ENCODE peak calls at places on chromosomes 3 and 15, in eight cellular contexts. One of them, this sample, is unnamed.

GRCh38 chr3:152365766-152366593 is 97.3 kb downstream of the MBNL1 start:
- DNase-seq in MCF 10A: peak
- DNase-seq in upper lobe of right lung: no peak
- DNase-seq in stomach: no peak
- DNase-seq in HL-60: no peak
- DNase-seq in memory B cell: no peak
- DNase-seq in left colon: no peak
- DNase-seq in GM23248: peak
- DNase-seq in this sample: no peak

GRCh38 chr15:44194397-44195150 is 497 bp downstream of the FRMD5 start:
- DNase-seq in MCF 10A: peak
- DNase-seq in upper lobe of right lung: peak
- DNase-seq in stomach: peak
- DNase-seq in HL-60: no peak
- DNase-seq in memory B cell: peak
- DNase-seq in left colon: peak
- DNase-seq in GM23248: peak
- DNase-seq in this sample: no peak

GRCh38 chr3:12831582-12831866 is 9.8 kb downstream of the RPL32 start:
- DNase-seq in MCF 10A: peak
- DNase-seq in upper lobe of right lung: no peak
- DNase-seq in stomach: no peak
- DNase-seq in HL-60: no peak
- DNase-seq in memory B cell: no peak
- DNase-seq in left colon: no peak
- DNase-seq in GM23248: no peak
- DNase-seq in this sample: no peak

GRCh38 chr3:137687181-137687880 is 76.8 kb upstream of the SOX14 start:
- DNase-seq in MCF 10A: peak
- DNase-seq in upper lobe of right lung: no peak
- DNase-seq in stomach: no peak
- DNase-seq in HL-60: no peak
- DNase-seq in memory B cell: no peak
- DNase-seq in left colon: no peak
- DNase-seq in GM23248: no peak
- DNase-seq in this sample: no peak

GRCh38 chr3:43876648-43877047 is 185.9 kb downstream of the ABHD5 start:
- DNase-seq in MCF 10A: no peak
- DNase-seq in upper lobe of right lung: no peak
- DNase-seq in stomach: no peak
- DNase-seq in HL-60: no peak
- DNase-seq in memory B cell: no peak
- DNase-seq in left colon: no peak
- DNase-seq in GM23248: no peak
- DNase-seq in this sample: no peak

GRCh38 chr3:85821130-85821756 is 862.5 kb downstream of the CADM2 start:
- DNase-seq in MCF 10A: peak
- DNase-seq in upper lobe of right lung: no peak
- DNase-seq in stomach: peak
- DNase-seq in HL-60: peak
- DNase-seq in memory B cell: no peak
- DNase-seq in left colon: peak
- DNase-seq in GM23248: peak
- DNase-seq in this sample: no peak

GRCh38 chr3:128080323-128080898 is 28.2 kb downstream of the SEC61A1 start:
- DNase-seq in MCF 10A: peak
- DNase-seq in upper lobe of right lung: no peak
- DNase-seq in stomach: no peak
- DNase-seq in HL-60: no peak
- DNase-seq in memory B cell: no peak
- DNase-seq in left colon: no peak
- DNase-seq in GM23248: peak
- DNase-seq in this sample: no peak

GRCh38 chr3:76638006-76638405 is 401.9 kb upstream of the ROBO2 start:
- DNase-seq in MCF 10A: no peak
- DNase-seq in upper lobe of right lung: no peak
- DNase-seq in stomach: no peak
- DNase-seq in HL-60: no peak
- DNase-seq in memory B cell: no peak
- DNase-seq in left colon: no peak
- DNase-seq in GM23248: peak
- DNase-seq in this sample: no peak

GRCh38 chr3:72229952-72230351 is 445.0 kb upstream of the PROK2 start:
- DNase-seq in MCF 10A: no peak
- DNase-seq in upper lobe of right lung: no peak
- DNase-seq in stomach: peak
- DNase-seq in HL-60: no peak
- DNase-seq in memory B cell: no peak
- DNase-seq in left colon: no peak
- DNase-seq in GM23248: no peak
- DNase-seq in this sample: no peak

GRCh38 chr15:36863551-36863950 is 236.8 kb downstream of the MEIS2 start:
- DNase-seq in MCF 10A: no peak
- DNase-seq in upper lobe of right lung: no peak
- DNase-seq in stomach: no peak
- DNase-seq in HL-60: no peak
- DNase-seq in memory B cell: no peak
- DNase-seq in left colon: no peak
- DNase-seq in GM23248: no peak
- DNase-seq in this sample: no peak

GRCh38 chr3:170278632-170279031 is 56.4 kb downstream of the PRKCI start:
- DNase-seq in MCF 10A: no peak
- DNase-seq in upper lobe of right lung: no peak
- DNase-seq in stomach: no peak
- DNase-seq in HL-60: peak
- DNase-seq in memory B cell: no peak
- DNase-seq in left colon: peak
- DNase-seq in GM23248: no peak
- DNase-seq in this sample: no peak

GRCh38 chr3:103025880-103026279 is 591.1 kb downstream of the ZPLD1 start:
- DNase-seq in MCF 10A: no peak
- DNase-seq in upper lobe of right lung: no peak
- DNase-seq in stomach: no peak
- DNase-seq in HL-60: no peak
- DNase-seq in memory B cell: no peak
- DNase-seq in left colon: no peak
- DNase-seq in GM23248: no peak
- DNase-seq in this sample: no peak

GRCh38 chr15:68277605-68278344 is at the start of gene FEM1B:
- DNase-seq in MCF 10A: peak
- DNase-seq in upper lobe of right lung: peak
- DNase-seq in stomach: peak
- DNase-seq in HL-60: peak
- DNase-seq in memory B cell: peak
- DNase-seq in left colon: peak
- DNase-seq in GM23248: peak
- DNase-seq in this sample: peak

GRCh38 chr15:77541421-77542181 is 91.1 kb downstream of the LINGO1 start:
- DNase-seq in MCF 10A: no peak
- DNase-seq in upper lobe of right lung: no peak
- DNase-seq in stomach: peak
- DNase-seq in HL-60: no peak
- DNase-seq in memory B cell: no peak
- DNase-seq in left colon: no peak
- DNase-seq in GM23248: peak
- DNase-seq in this sample: no peak

GRCh38 chr3:183449391-183449790 is 21.0 kb upstream of the MCF2L2 start:
- DNase-seq in MCF 10A: no peak
- DNase-seq in upper lobe of right lung: no peak
- DNase-seq in stomach: no peak
- DNase-seq in HL-60: no peak
- DNase-seq in memory B cell: no peak
- DNase-seq in left colon: no peak
- DNase-seq in GM23248: peak
- DNase-seq in this sample: no peak

GRCh38 chr3:74537164-74537563 is 77.3 kb downstream of the CNTN3 start:
- DNase-seq in MCF 10A: peak
- DNase-seq in upper lobe of right lung: no peak
- DNase-seq in stomach: no peak
- DNase-seq in HL-60: no peak
- DNase-seq in memory B cell: no peak
- DNase-seq in left colon: no peak
- DNase-seq in GM23248: peak
- DNase-seq in this sample: no peak

GRCh38 chr15:78149068-78149804 is at the start of gene IDH3A:
- DNase-seq in MCF 10A: peak
- DNase-seq in upper lobe of right lung: peak
- DNase-seq in stomach: peak
- DNase-seq in HL-60: peak
- DNase-seq in memory B cell: peak
- DNase-seq in left colon: peak
- DNase-seq in GM23248: peak
- DNase-seq in this sample: peak